ENCODE peak calls at places on chromosomes 1 and 21, in seven cellular contexts. Y is adrenal gland, Z is HuH-7, L is NCI-H510A, F is germinal center, S is lower lobe of right lung, I is GM18507. D is an unnamed sample.

GRCh38 chr1:32818804-32819541 is 1.5 kb downstream of the S100PBP start:
- DNase-seq in Y (no peak), I (no peak), S (no peak), Z (no peak), L (no peak), F (peak; percentile 24), D (no peak)

GRCh38 chr1:232529747-232530146 is 100.2 kb downstream of the SIPA1L2 start:
- DNase-seq in Y (no peak), F (no peak), S (no peak), I (no peak), L (no peak), Z (no peak), D (no peak)

GRCh38 chr1:4081806-4082645 is 182.0 kb upstream of the C1orf174 start:
- DNase-seq in I (no peak), L (no peak), S (no peak), Y (no peak), F (no peak), Z (no peak), D (no peak)

GRCh38 chr1:202154766-202155477 is 5.5 kb downstream of the PTPN7 start:
- DNase-seq in L (peak; percentile 60), F (peak; percentile 47), Z (peak; percentile 79), I (no peak), Y (peak; percentile 57), S (peak; percentile 76), D (peak; percentile 24)

GRCh38 chr1:208216062-208216461 is 28.1 kb downstream of the PLXNA2 start:
- DNase-seq in I (no peak), Z (no peak), L (no peak), Y (no peak), S (no peak), F (no peak), D (no peak)

GRCh38 chr1:82227286-82227685 is 426.6 kb downstream of the ADGRL2 start:
- DNase-seq in Z (no peak), S (no peak), Y (no peak), I (no peak), L (no peak), F (no peak), D (no peak)

GRCh38 chr21:32392880-32393676 is at the start of gene URB1:
- DNase-seq in L (peak; percentile 72), Y (peak; percentile 86), Z (peak; percentile 73), F (peak; percentile 94), I (peak; percentile 87), S (peak; percentile 95), D (no peak)

GRCh38 chr1:106937104-106937503 is 119.4 kb upstream of the PRMT6 start:
- DNase-seq in S (no peak), Y (no peak), I (no peak), L (no peak), Z (no peak), F (no peak), D (peak; percentile 77)

GRCh38 chr1:21587602-21587953 is 78.4 kb downstream of the ALPL start:
- DNase-seq in S (no peak), Z (no peak), L (no peak), F (no peak), I (no peak), Y (no peak), D (no peak)

GRCh38 chr1:243508303-243508713 is 252.5 kb downstream of the SDCCAG8 start:
- DNase-seq in S (no peak), I (no peak), Y (no peak), F (peak; percentile 45), L (no peak), Z (no peak), D (no peak)

GRCh38 chr1:200332716-200333115 is 77.1 kb downstream of the ZNF281 start:
- DNase-seq in I (no peak), Y (no peak), S (no peak), Z (no peak), F (no peak), L (no peak), D (no peak)

GRCh38 chr21:31952828-31953227 is 80.0 kb downstream of the HUNK start:
- DNase-seq in Y (no peak), I (no peak), F (no peak), Z (no peak), S (no peak), L (no peak), D (no peak)

GRCh38 chr1:36372617-36373016 is 13.1 kb downstream of the STK40 start:
- DNase-seq in S (no peak), L (no peak), F (no peak), I (no peak), Y (no peak), Z (no peak), D (no peak)

GRCh38 chr1:203769505-203770343 is 4.7 kb downstream of the LAX1 start:
- DNase-seq in S (peak; percentile 80), Z (peak; percentile 67), I (no peak), L (peak; percentile 15), Y (peak; percentile 72), F (no peak), D (peak; percentile 72)

GRCh38 chr1:94115900-94116436 is 5.0 kb downstream of the ABCA4 start:
- DNase-seq in L (no peak), S (no peak), Y (no peak), Z (no peak), I (no peak), F (no peak), D (no peak)

GRCh38 chr1:56816909-56817308 is 2.3 kb downstream of the FYB2 start:
- DNase-seq in Z (no peak), Y (no peak), F (no peak), L (peak; percentile 69), S (no peak), I (no peak), D (no peak)

GRCh38 chr1:27993241-27993640 is 33.5 kb downstream of the XKR8 start:
- DNase-seq in S (no peak), L (no peak), F (no peak), I (no peak), Z (no peak), Y (no peak), D (no peak)

GRCh38 chr1:234955107-234955731 is 173.4 kb downstream of the TOMM20 start:
- DNase-seq in L (peak; percentile 59), Z (no peak), Y (peak; percentile 65), S (peak; percentile 79), F (no peak), I (no peak), D (no peak)

GRCh38 chr1:170927955-170928850 is 7.1 kb upstream of the MROH9 start:
- DNase-seq in F (no peak), I (no peak), S (no peak), Y (no peak), Z (peak; percentile 20), L (no peak), D (no peak)

D was measured in AG09309.